ENCODE peak calls at places on chromosome 13, in six cellular contexts. H is A549, L is HepG2, D is GM12878, Z is K562, M is endothelial cell of umbilical vein. N is an unnamed sample.

GRCh38 chr13:21240586-21240985 is 64.1 kb downstream of the MRPL57 start:
- DNase-seq in H (no peak), Z (no peak), M (peak), L (no peak), D (no peak), N (no peak)

GRCh38 chr13:25977216-25977615 is 74.6 kb downstream of the SHISA2 start:
- DNase-seq in M (peak), H (no peak), L (no peak), Z (no peak), D (no peak), N (no peak)

GRCh38 chr13:76735641-76736040 is 150.6 kb downstream of the KCTD12 start:
- DNase-seq in D (peak), Z (no peak), H (no peak), L (no peak), M (no peak), N (no peak)

GRCh38 chr13:39577833-39578232 is 25.2 kb downstream of the LHFPL6 start:
- DNase-seq in Z (no peak), H (no peak), L (no peak), D (no peak), M (no peak), N (no peak)

GRCh38 chr13:97367016-97367415 is 67.0 kb upstream of the RAP2A start:
- DNase-seq in D (no peak), L (no peak), M (no peak), H (no peak), Z (no peak), N (peak)

GRCh38 chr13:44317752-44318550 is 55.7 kb upstream of the SERP2 start:
- DNase-seq in M (no peak), L (no peak), Z (no peak), H (no peak), D (no peak), N (no peak)

GRCh38 chr13:39306639-39307589 is 268.7 kb downstream of the NHLRC3 start:
- DNase-seq in L (no peak), H (no peak), Z (no peak), M (no peak), D (peak), N (no peak)

GRCh38 chr13:36086117-36086516 is 45.1 kb downstream of the DCLK1 start:
- DNase-seq in L (no peak), H (no peak), Z (no peak), M (no peak), D (no peak), N (no peak)

GRCh38 chr13:78660130-78660857 is 1.3 kb upstream of the OBI1 start:
- DNase-seq in D (no peak), L (peak), H (peak), Z (no peak), M (peak), N (no peak)

GRCh38 chr13:74274946-74275345 is 140.7 kb upstream of the KLF12 start:
- DNase-seq in M (no peak), D (no peak), Z (no peak), L (no peak), H (no peak), N (no peak)

GRCh38 chr13:61339054-61339621 is 76.5 kb downstream of the PCDH20 start:
- DNase-seq in H (no peak), D (no peak), L (no peak), M (no peak), Z (no peak), N (no peak)

GRCh38 chr13:59094149-59094548 is 1069.6 kb downstream of the DIAPH3 start:
- DNase-seq in M (peak), H (no peak), Z (no peak), L (no peak), D (no peak), N (no peak)

GRCh38 chr13:110138700-110139036 is 168.3 kb downstream of the COL4A1 start:
- DNase-seq in H (no peak), L (no peak), Z (no peak), D (no peak), M (no peak), N (no peak)

GRCh38 chr13:79457948-79458347 is 23.0 kb upstream of the NDFIP2 start:
- DNase-seq in M (peak), Z (peak), H (no peak), L (no peak), D (no peak), N (peak)

GRCh38 chr13:65111223-65111622 is 2118.9 kb downstream of the PCDH9 start:
- DNase-seq in Z (no peak), H (no peak), M (no peak), D (no peak), L (no peak), N (no peak)

GRCh38 chr13:51524312-51524711 is 60.0 kb upstream of the WDFY2 start:
- DNase-seq in H (peak), Z (no peak), L (peak), D (no peak), M (no peak), N (no peak)

GRCh38 chr13:33275916-33276315 is 9.6 kb downstream of the STARD13 start:
- DNase-seq in H (no peak), L (no peak), D (no peak), M (no peak), Z (no peak), N (no peak)

GRCh38 chr13:21014666-21015170 is 46.7 kb downstream of the LATS2 start:
- DNase-seq in H (peak), D (no peak), Z (no peak), L (peak), M (peak), N (no peak)

GRCh38 chr13:66700336-66700735 is 529.8 kb downstream of the PCDH9 start:
- DNase-seq in Z (no peak), H (no peak), D (no peak), M (no peak), L (no peak), N (no peak)

GRCh38 chr13:32650705-32651311 is 64.6 kb downstream of the PDS5B start:
- DNase-seq in Z (peak), H (peak), L (peak), M (peak), D (peak), N (peak)

GRCh38 chr13:111474136-111475002 is 153.9 kb downstream of the TEX29 start:
- DNase-seq in L (peak), Z (peak), M (peak), D (no peak), H (peak), N (peak)

GRCh38 chr13:111470933-111471332 is 150.5 kb downstream of the TEX29 start:
- DNase-seq in D (no peak), L (no peak), Z (no peak), H (no peak), M (no peak), N (no peak)

GRCh38 chr13:111475488-111475887 is 155.0 kb downstream of the TEX29 start:
- DNase-seq in Z (no peak), D (no peak), L (no peak), M (no peak), H (no peak), N (no peak)

GRCh38 chr13:111472083-111472482 is 151.6 kb downstream of the TEX29 start:
- DNase-seq in Z (no peak), M (no peak), D (no peak), H (no peak), L (no peak), N (no peak)

GRCh38 chr13:111472559-111473460 is 152.4 kb downstream of the TEX29 start:
- DNase-seq in Z (no peak), D (no peak), L (no peak), H (no peak), M (no peak), N (no peak)
- H3K4me3 ChIP-seq in Z (no peak), D (no peak), L (no peak), H (no peak), M (no peak), N (no peak)

DNA sequence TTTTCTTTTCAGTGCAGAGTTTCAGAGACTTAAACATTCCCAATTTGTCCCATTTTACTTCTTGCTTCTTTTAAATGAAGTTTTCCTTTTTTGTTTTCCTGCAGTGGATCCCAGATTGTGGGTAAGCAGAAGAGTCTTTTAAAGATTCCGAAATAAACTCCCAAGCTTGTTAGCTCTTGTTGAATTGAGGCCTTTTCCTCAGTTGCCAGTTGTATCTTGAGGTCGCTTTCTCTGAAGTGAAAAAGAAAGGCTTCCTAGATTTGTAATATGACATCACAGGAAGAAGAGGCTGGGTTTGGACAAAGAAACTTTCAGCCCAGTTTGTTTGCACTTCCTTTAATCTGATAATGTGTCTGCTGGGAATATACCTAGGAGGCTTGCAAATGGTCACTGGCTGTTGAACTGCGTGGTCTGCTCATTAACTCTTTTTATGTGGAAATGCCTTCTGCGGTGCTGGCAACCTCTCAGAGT is at the start of gene LPAR6:
- DNase-seq in L (peak), H (peak), Z (no peak), M (peak), D (no peak), N (peak)
- TF ChIP-seq POLR2A in L (peak), H (no peak), Z (no peak), M (peak), D (no peak), N (no peak)

GRCh38 chr13:29452773-29453574 is 142.5 kb downstream of the SLC7A1 start:
- DNase-seq in M (no peak), H (no peak), D (no peak), Z (no peak), L (no peak), N (no peak)

GRCh38 chr13:29453657-29454056 is 141.8 kb downstream of the SLC7A1 start:
- DNase-seq in Z (no peak), M (no peak), H (no peak), L (no peak), D (no peak), N (no peak)

GRCh38 chr13:29456419-29456818 is 139.1 kb downstream of the SLC7A1 start:
- DNase-seq in H (no peak), D (no peak), Z (peak), L (no peak), M (no peak), N (no peak)

GRCh38 chr13:29457299-29457698 is 138.2 kb downstream of the SLC7A1 start:
- DNase-seq in H (peak), D (no peak), Z (no peak), L (no peak), M (peak), N (no peak)

GRCh38 chr13:29454931-29455481 is 140.5 kb downstream of the SLC7A1 start:
- DNase-seq in M (peak), H (peak), Z (peak), D (no peak), L (peak), N (peak)
- TF ChIP-seq MYC in M (no peak), H (no peak), Z (no peak), D (no peak), L (no peak), N (no peak)

GRCh38 chr13:111893071-111893606 is 173.8 kb upstream of the SOX1 start:
- DNase-seq in H (no peak), Z (no peak), L (no peak), D (no peak), M (no peak), N (no peak)
- H3K4me3 ChIP-seq in H (no peak), Z (no peak), L (no peak), D (no peak), M (no peak), N (no peak)

GRCh38 chr13:27338816-27339215 is 68.2 kb downstream of the RASL11A start:
- DNase-seq in L (peak), H (peak), M (no peak), Z (peak), D (no peak), N (peak)
- TF ChIP-seq POLR2A in L (no peak), H (no peak), M (no peak), Z (no peak), D (no peak), N (no peak)

GRCh38 chr13:80654638-80655249 is 313.8 kb upstream of the SPRY2 start:
- DNase-seq in D (no peak), H (no peak), L (no peak), M (no peak), Z (no peak), N (no peak)
- TF ChIP-seq MYC in D (no peak), H (no peak), L (no peak), M (no peak), Z (no peak), N (no peak)

DNA sequence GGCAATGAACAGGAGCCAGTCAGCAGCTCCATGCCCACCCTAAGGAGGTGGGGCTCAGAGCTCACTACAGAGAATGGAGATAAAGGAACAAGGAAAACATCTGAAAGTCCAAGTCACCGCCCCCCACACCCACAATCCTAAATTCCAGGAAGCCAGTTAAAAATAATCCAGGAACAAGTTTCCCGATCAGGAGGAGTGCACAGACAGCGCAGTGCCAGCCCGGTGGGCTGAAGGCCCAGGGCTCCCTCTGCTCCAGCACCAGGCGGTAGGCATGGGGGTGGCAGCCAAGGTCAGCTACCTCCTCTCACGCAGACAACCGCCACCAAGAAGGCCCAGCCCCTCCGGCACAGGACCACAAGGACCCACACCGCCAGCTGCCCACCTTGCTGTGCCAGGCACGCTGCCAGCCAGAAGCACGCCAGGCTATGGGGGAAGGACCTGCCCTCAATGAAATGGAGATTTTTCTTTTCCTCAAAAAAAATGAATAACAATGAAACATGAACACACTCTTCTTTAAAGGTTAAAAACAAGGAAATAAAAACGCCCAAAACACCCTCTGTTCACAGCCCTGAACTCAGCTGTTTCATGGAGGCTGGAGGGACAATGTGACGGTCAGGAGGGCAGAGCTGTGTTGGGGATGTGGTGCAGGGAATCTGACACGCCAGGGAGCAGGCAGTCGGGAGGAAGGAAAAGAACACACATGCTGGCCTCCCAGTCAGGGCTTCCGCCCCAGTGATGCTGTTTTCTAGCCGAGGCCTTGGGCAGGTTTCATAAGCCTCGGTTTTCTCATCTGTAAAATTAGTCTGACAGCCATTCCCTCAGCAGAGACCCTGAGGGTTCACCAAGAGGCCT is 11.0 kb downstream of the STK24 start:
- DNase-seq in M (peak), L (no peak), H (no peak), D (no peak), Z (no peak), N (no peak)
- H3K4me3 ChIP-seq in M (no peak), L (no peak), H (no peak), D (peak), Z (no peak), N (no peak)

GRCh38 chr13:28718538-28719226 is at the start of gene SLC46A3:
- DNase-seq in H (peak), Z (peak), M (peak), L (no peak), D (peak), N (peak)
- TF ChIP-seq POLR2A in H (peak), Z (peak), M (no peak), L (no peak), D (peak), N (no peak)

DNA sequence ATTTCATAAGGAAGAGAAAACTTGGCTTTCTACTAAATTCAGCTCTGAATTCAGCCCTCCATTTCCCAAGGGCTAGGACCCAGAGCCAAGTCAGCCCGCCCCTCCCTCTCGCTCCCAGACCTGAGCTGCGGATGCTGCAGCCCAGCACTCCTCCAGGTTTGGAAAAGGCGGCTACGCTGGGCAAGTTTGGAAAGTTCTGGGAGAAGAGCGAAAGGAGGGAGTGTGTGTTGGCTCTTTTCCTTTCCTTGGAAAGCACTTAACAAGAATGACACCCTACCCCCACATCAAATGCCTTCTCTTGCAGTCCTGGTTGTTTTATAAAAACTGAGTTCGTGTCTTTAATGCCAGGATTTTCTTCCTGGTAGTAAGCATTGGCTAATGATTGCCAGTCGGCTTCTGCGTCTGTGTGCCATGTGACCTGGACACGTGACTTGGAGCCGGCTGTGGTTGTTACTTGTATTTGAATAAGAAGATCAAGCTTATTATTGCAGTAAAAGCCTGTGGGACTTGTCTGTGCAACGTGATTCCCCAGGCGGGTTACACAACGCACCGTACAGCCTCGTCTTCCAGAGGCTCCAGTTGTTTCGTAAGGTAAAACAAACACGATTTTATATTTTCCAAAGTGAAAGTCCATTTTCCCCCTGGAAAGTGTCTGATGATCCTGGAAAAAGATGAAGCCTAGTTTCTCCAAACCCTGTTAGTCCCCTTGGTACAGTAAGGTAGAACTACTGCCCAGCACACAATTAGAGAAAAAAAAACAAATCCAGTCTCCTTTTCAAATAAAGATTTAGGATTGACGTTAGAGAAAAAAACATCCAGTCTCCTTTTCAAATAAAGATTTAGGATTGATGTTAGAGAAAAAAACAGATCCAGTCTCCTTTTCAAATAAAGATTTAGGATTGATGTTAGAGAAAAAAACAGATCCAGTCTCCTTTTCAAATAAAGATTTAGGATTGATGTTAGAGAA is 26.8 kb upstream of the UBE2L5 start:
- DNase-seq in Z (no peak), H (peak), L (peak), M (peak), D (peak), N (peak)
- TF ChIP-seq MYC in Z (no peak), H (no peak), L (peak), M (no peak), D (no peak), N (peak)